ENCODE peak calls at places on chromosomes 5 and 9, in five cellular contexts. Y is stimulated activated CD4-positive, alpha-beta T cell treated with anti-CD3 and anti-CD28 coated beads, Interleukin-2, amount 100 ng/mL, for 48 hours; S is NCI-H510A treated with DMSO at 0.1 percent for 48 hours; J is KBM-7; T is T-helper 2 cell. P is an unnamed sample.

GRCh38 chr9:103789686-103790085 is 304.4 kb upstream of the SMC2 start:
- DNase-seq in T (peak), J (peak), Y (no peak), S (no peak), P (peak)

GRCh38 chr5:16934123-16934522 is 2.0 kb downstream of the MYO10 start:
- DNase-seq in J (peak), S (peak), Y (peak), T (peak), P (peak)

GRCh38 chr9:130104413-130105193 is 50.9 kb downstream of the GPR107 start:
- DNase-seq in J (peak), T (no peak), Y (no peak), S (no peak), P (no peak)

GRCh38 chr5:171759777-171760176 is 25.8 kb upstream of the SMIM23 start:
- DNase-seq in J (no peak), T (no peak), S (no peak), Y (no peak), P (no peak)

GRCh38 chr5:126656397-126657007 is 55.8 kb downstream of the PHAX start:
- DNase-seq in S (peak), T (peak), J (peak), Y (peak), P (peak)

GRCh38 chr9:20144255-20144654 is 355.4 kb upstream of the SLC24A2 start:
- DNase-seq in S (no peak), J (no peak), Y (no peak), T (peak), P (no peak)

GRCh38 chr9:25600501-25600900 is 77.7 kb downstream of the TUSC1 start:
- DNase-seq in Y (no peak), S (no peak), J (peak), T (no peak), P (no peak)

GRCh38 chr9:126722922-126723806 is 81.7 kb upstream of the ZBTB43 start:
- DNase-seq in Y (peak), J (peak), S (peak), T (peak), P (peak)

GRCh38 chr5:71924980-71925379 is 182.3 kb upstream of the MAP1B start:
- DNase-seq in S (peak), Y (no peak), T (no peak), J (no peak), P (no peak)

GRCh38 chr5:107808671-107809137 is 138.0 kb upstream of the EFNA5 start:
- DNase-seq in J (no peak), Y (no peak), T (no peak), S (peak), P (no peak)

GRCh38 chr5:92070786-92071185 is 687.7 kb upstream of the ARRDC3 start:
- DNase-seq in S (no peak), J (no peak), T (no peak), Y (no peak), P (no peak)

GRCh38 chr9:4086119-4087088 is 213.5 kb downstream of the GLIS3 start:
- DNase-seq in Y (no peak), J (no peak), T (no peak), S (no peak), P (no peak)

GRCh38 chr5:2739360-2740050 is 12.0 kb downstream of the IRX2 start:
- DNase-seq in J (no peak), T (no peak), S (no peak), Y (no peak), P (peak)

GRCh38 chr9:137150485-137151060 is 11.6 kb downstream of the GRIN1 start:
- DNase-seq in Y (no peak), J (peak), T (no peak), S (no peak), P (peak)

GRCh38 chr9:81393985-81394811 is 295.1 kb downstream of the TLE1 start:
- DNase-seq in S (no peak), J (no peak), Y (no peak), T (no peak), P (no peak)

GRCh38 chr5:3659907-3660306 is 64.3 kb downstream of the IRX1 start:
- DNase-seq in T (no peak), J (no peak), Y (no peak), S (no peak), P (peak)

GRCh38 chr9:129131300-129132145 is 20.3 kb downstream of the PTPA start:
- DNase-seq in Y (peak), T (peak), J (peak), S (peak), P (peak)

GRCh38 chr5:149677721-149678120 is 52.4 kb upstream of the PPARGC1B start:
- DNase-seq in T (no peak), S (no peak), Y (no peak), J (no peak), P (no peak)

GRCh38 chr9:136354592-136355085 is 8.9 kb downstream of the DNLZ start:
- DNase-seq in Y (no peak), T (no peak), S (no peak), J (no peak), P (peak)

GRCh38 chr9:26658476-26658875 is 234.1 kb downstream of the CAAP1 start:
- DNase-seq in Y (no peak), T (no peak), S (no peak), J (no peak), P (no peak)

GRCh38 chr9:25917593-25918426 is 239.6 kb upstream of the TUSC1 start:
- DNase-seq in T (no peak), Y (no peak), S (no peak), J (no peak), P (no peak)

P was measured in RWPE1.